ENCODE peak calls at places on chromosomes 1 and 21, in eight cellular contexts. F, I, J, Y, P, C, L and Z are unnamed samples.

GRCh38 chr21:42654179-42654912 is 925 bp downstream of the PDE9A start:
- DNase-seq in F (no peak), I (peak), J (peak), Y (peak), P (no peak), C (no peak), L (peak), Z (no peak)

GRCh38 chr1:239912471-239912870 is 179.2 kb upstream of the FMN2 start:
- DNase-seq in F (peak), I (no peak), J (no peak), Y (no peak), P (no peak), C (peak), L (no peak), Z (peak)

GRCh38 chr1:15403962-15404580 is 5.6 kb upstream of the EFHD2 start:
- DNase-seq in F (no peak), I (no peak), J (no peak), Y (no peak), P (no peak), C (no peak), L (no peak), Z (no peak)

GRCh38 chr21:15076730-15077129 is 11.9 kb upstream of the NRIP1 start:
- DNase-seq in F (no peak), I (no peak), J (no peak), Y (no peak), P (no peak), C (no peak), L (no peak), Z (no peak)

GRCh38 chr1:168121314-168122029 is 15.3 kb downstream of the GPR161 start:
- DNase-seq in F (peak), I (no peak), J (no peak), Y (no peak), P (no peak), C (no peak), L (peak), Z (no peak)

GRCh38 chr21:41601573-41602371 is 93.8 kb upstream of the TMPRSS2 start:
- DNase-seq in F (peak), I (no peak), J (no peak), Y (no peak), P (no peak), C (no peak), L (peak), Z (peak)

GRCh38 chr1:239616686-239617085 is 230.3 kb downstream of the CHRM3 start:
- DNase-seq in F (no peak), I (no peak), J (no peak), Y (no peak), P (no peak), C (no peak), L (no peak), Z (peak)

GRCh38 chr1:23101101-23101827 is 67.4 kb downstream of the LUZP1 start:
- DNase-seq in F (peak), I (no peak), J (no peak), Y (no peak), P (no peak), C (no peak), L (no peak), Z (peak)

GRCh38 chr1:115929846-115930245 is 46.5 kb upstream of the SLC22A15 start:
- DNase-seq in F (peak), I (no peak), J (no peak), Y (no peak), P (no peak), C (no peak), L (peak), Z (peak)

GRCh38 chr1:111214884-111215283 is 12.6 kb upstream of the CHI3L2 start:
- DNase-seq in F (no peak), I (peak), J (no peak), Y (no peak), P (no peak), C (peak), L (no peak), Z (no peak)

GRCh38 chr1:40897499-40897898 is 35.3 kb upstream of the CITED4 start:
- DNase-seq in F (peak), I (peak), J (no peak), Y (no peak), P (no peak), C (no peak), L (no peak), Z (peak)

GRCh38 chr1:223221686-223222085 is 78.6 kb upstream of the TLR5 start:
- DNase-seq in F (no peak), I (no peak), J (no peak), Y (no peak), P (no peak), C (no peak), L (no peak), Z (no peak)

GRCh38 chr1:7255303-7256058 is 470.2 kb downstream of the CAMTA1 start:
- DNase-seq in F (peak), I (no peak), J (no peak), Y (no peak), P (no peak), C (no peak), L (no peak), Z (peak)

GRCh38 chr1:81449786-81450185 is 350.9 kb upstream of the ADGRL2 start:
- DNase-seq in F (no peak), I (no peak), J (no peak), Y (no peak), P (no peak), C (no peak), L (no peak), Z (no peak)

GRCh38 chr1:157438236-157439012 is 113.9 kb downstream of the FCRL5 start:
- DNase-seq in F (peak), I (no peak), J (peak), Y (no peak), P (no peak), C (no peak), L (no peak), Z (peak)

GRCh38 chr1:154788886-154789285 is 81.2 kb downstream of the KCNN3 start:
- DNase-seq in F (no peak), I (no peak), J (no peak), Y (no peak), P (no peak), C (no peak), L (no peak), Z (no peak)

GRCh38 chr1:33168556-33169289 is 13.1 kb downstream of the TRIM62 start:
- DNase-seq in F (no peak), I (no peak), J (no peak), Y (no peak), P (no peak), C (no peak), L (no peak), Z (no peak)

GRCh38 chr1:107058245-107059032 is 2.0 kb downstream of the PRMT6 start:
- DNase-seq in F (no peak), I (peak), J (no peak), Y (no peak), P (no peak), C (no peak), L (no peak), Z (no peak)

GRCh38 chr21:41411449-41412089 is 14.5 kb upstream of the MX1 start:
- DNase-seq in F (no peak), I (peak), J (peak), Y (no peak), P (no peak), C (no peak), L (no peak), Z (peak)

GRCh38 chr1:219798283-219799030 is 129.9 kb downstream of the SLC30A10 start:
- DNase-seq in F (peak), I (no peak), J (no peak), Y (no peak), P (no peak), C (no peak), L (no peak), Z (peak)

GRCh38 chr1:44542415-44543063 is 131.7 kb downstream of the TMEM53 start:
- DNase-seq in F (no peak), I (no peak), J (no peak), Y (no peak), P (no peak), C (no peak), L (no peak), Z (no peak)

GRCh38 chr1:65421341-65422174 is 1.1 kb downstream of the LEPR start:
- DNase-seq in F (no peak), I (peak), J (no peak), Y (no peak), P (no peak), C (no peak), L (no peak), Z (no peak)
- TF ChIP-seq EZH2phosphoT487 in F (no peak), I (no peak), J (no peak), Y (no peak), P (no peak), C (no peak), L (no peak), Z (no peak)

GRCh38 chr1:52554756-52555155 is 1.9 kb upstream of the TUT4 start:
- DNase-seq in F (peak), I (no peak), J (peak), Y (peak), P (no peak), C (no peak), L (peak), Z (no peak)

GRCh38 chr1:52552505-52553371 is at the start of gene TUT4:
- DNase-seq in F (peak), I (peak), J (peak), Y (peak), P (peak), C (peak), L (peak), Z (peak)

GRCh38 chr1:52552236-52552504 is 722 bp downstream of the TUT4 start:
- DNase-seq in F (peak), I (peak), J (peak), Y (peak), P (no peak), C (peak), L (peak), Z (peak)

GRCh38 chr1:52554267-52554640 is 1.4 kb upstream of the TUT4 start:
- DNase-seq in F (peak), I (no peak), J (no peak), Y (peak), P (no peak), C (no peak), L (peak), Z (no peak)

GRCh38 chr1:52553372-52554266 is 727 bp upstream of the TUT4 start:
- DNase-seq in F (peak), I (peak), J (peak), Y (peak), P (peak), C (peak), L (peak), Z (peak)
- TF ChIP-seq EZH2phosphoT487 in F (no peak), I (no peak), J (no peak), Y (no peak), P (no peak), C (no peak), L (no peak), Z (no peak)

DNA sequence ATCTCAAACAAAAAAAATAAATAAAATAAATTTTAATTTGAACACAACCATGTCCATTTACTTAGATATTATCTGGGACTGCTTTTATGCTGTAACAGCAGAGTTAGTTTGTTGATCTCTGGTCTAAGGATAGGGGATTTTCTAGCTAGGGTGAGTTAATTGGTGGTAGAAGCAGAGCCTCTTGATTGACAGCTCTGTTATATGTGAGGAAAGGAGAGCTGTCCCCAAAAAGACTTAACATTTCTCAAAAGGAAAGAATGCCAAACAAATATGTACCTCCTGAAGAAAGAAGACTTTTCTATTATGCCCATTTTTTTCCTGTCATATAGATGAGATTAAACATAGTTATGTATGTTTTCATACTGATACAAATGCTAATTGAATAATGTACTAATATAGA is 37.8 kb downstream of the MAN1A2 start:
- DNase-seq in F (no peak), I (no peak), J (no peak), Y (no peak), P (no peak), C (no peak), L (no peak), Z (no peak)
- TF ChIP-seq EZH2phosphoT487 in F (no peak), I (no peak), J (no peak), Y (no peak), P (no peak), C (no peak), L (no peak), Z (no peak)

GRCh38 chr1:19079541-19079940 is 123.1 kb upstream of the IFFO2 start:
- DNase-seq in F (no peak), I (no peak), J (no peak), Y (no peak), P (no peak), C (no peak), L (no peak), Z (no peak)
- TF ChIP-seq EZH2phosphoT487 in F (no peak), I (no peak), J (no peak), Y (no peak), P (no peak), C (no peak), L (no peak), Z (no peak)

DNA sequence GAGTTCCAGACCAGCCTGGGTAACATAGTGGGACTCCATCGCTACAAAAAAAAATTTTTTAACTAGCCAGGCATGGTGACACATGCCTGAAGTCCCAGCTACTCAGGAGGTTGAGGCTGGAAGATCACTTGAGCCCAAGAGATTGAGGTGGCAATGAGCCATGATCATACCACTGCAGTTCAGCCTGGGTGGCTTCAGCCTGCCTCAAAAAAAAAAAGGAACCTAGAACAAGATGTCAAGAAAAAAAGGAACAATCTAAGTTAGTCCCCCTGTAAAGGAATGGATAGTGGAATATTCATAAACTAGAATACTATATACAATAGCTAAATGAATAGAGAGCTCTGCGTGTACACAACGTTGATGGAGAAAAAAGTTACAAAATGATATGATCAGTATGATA is 14.4 kb downstream of the NSL1 start:
- DNase-seq in F (no peak), I (no peak), J (no peak), Y (no peak), P (no peak), C (no peak), L (no peak), Z (no peak)
- TF ChIP-seq EZH2phosphoT487 in F (no peak), I (no peak), J (no peak), Y (no peak), P (no peak), C (no peak), L (no peak), Z (no peak)

GRCh38 chr1:1910651-1911389 is 4.2 kb upstream of the CALML6 start:
- DNase-seq in F (no peak), I (no peak), J (no peak), Y (no peak), P (no peak), C (no peak), L (peak), Z (no peak)

GRCh38 chr1:1914101-1914811 is 804 bp upstream of the CALML6 start:
- DNase-seq in F (no peak), I (no peak), J (no peak), Y (no peak), P (no peak), C (no peak), L (peak), Z (no peak)

GRCh38 chr1:1908506-1908791 is 6.6 kb upstream of the CALML6 start:
- DNase-seq in F (no peak), I (no peak), J (peak), Y (no peak), P (no peak), C (no peak), L (no peak), Z (peak)

GRCh38 chr1:1910033-1910465 is 5.0 kb upstream of the CALML6 start:
- DNase-seq in F (no peak), I (no peak), J (no peak), Y (no peak), P (no peak), C (no peak), L (peak), Z (no peak)

GRCh38 chr1:1911390-1912041 is 3.5 kb upstream of the CALML6 start:
- DNase-seq in F (no peak), I (no peak), J (no peak), Y (no peak), P (no peak), C (no peak), L (peak), Z (no peak)
- TF ChIP-seq EZH2phosphoT487 in F (no peak), I (no peak), J (no peak), Y (no peak), P (no peak), C (no peak), L (no peak), Z (no peak)